ENCODE peak calls at places on chromosomes 11 and 22, in ten cellular contexts. L is PC-3, M is esophagus squamous epithelium, Z is psoas muscle, U is PC-9, Y is hepatocyte, N is breast epithelium, E is tibial artery, K is mesendoderm, V is left ventricle myocardium inferior. W is an unnamed sample.

GRCh38 chr11:116373107-116373506 is 399.7 kb downstream of the BUD13 start:
- DNase-seq in M (no peak), Y (no peak), L (no peak), N (no peak), U (no peak), V (no peak), Z (no peak), K (no peak), E (no peak), W (no peak)

GRCh38 chr11:132785878-132786277 is 746.4 kb downstream of the OPCML start:
- DNase-seq in Y (no peak), E (no peak), N (no peak), K (no peak), U (no peak), V (no peak), Z (no peak), L (no peak), M (no peak), W (no peak)

GRCh38 chr11:29449280-29450074 is 567.4 kb downstream of the KCNA4 start:
- DNase-seq in L (no peak), Y (no peak), N (no peak), Z (no peak), E (no peak), M (no peak), V (no peak), K (no peak), U (no peak), W (no peak)

GRCh38 chr11:108498046-108498815 is at the start of gene POGLUT3:
- DNase-seq in V (peak; percentile 63), E (peak; percentile 48), L (peak; percentile 67), M (no peak), N (no peak), K (peak; percentile 68), Y (peak; percentile 86), Z (peak; percentile 61), U (peak; percentile 61), W (peak; percentile 67)

GRCh38 chr11:128341280-128341679 is 246.1 kb downstream of the ETS1 start:
- DNase-seq in U (no peak), M (no peak), Y (no peak), K (no peak), E (no peak), N (no peak), V (no peak), L (peak; percentile 83), Z (no peak), W (no peak)

GRCh38 chr22:34429314-34429713 is 509.0 kb upstream of the LARGE1 start:
- DNase-seq in U (no peak), V (no peak), K (peak; percentile 16), Y (no peak), Z (no peak), E (no peak), L (peak; percentile 3), M (no peak), N (no peak), W (no peak)

GRCh38 chr11:65419460-65419772 is 3.2 kb upstream of the NEAT1 start:
- DNase-seq in M (no peak), Y (no peak), L (no peak), Z (peak; percentile 50), V (peak; percentile 31), U (no peak), E (peak; percentile 32), N (no peak), K (no peak), W (peak; percentile 51)

GRCh38 chr11:129324533-129325175 is 51.0 kb upstream of the BARX2 start:
- DNase-seq in U (no peak), M (no peak), E (peak; percentile 45), Z (peak; percentile 46), L (peak; percentile 88), Y (peak; percentile 68), N (peak; percentile 63), V (peak; percentile 33), K (no peak), W (no peak)

GRCh38 chr11:105181100-105181499 is 41.5 kb upstream of the CARD18 start:
- DNase-seq in M (no peak), V (no peak), Y (peak; percentile 32), E (no peak), N (no peak), L (peak; percentile 59), U (no peak), Z (no peak), K (no peak), W (no peak)

GRCh38 chr11:18772211-18772610 is 19.4 kb downstream of the PTPN5 start:
- DNase-seq in V (no peak), E (no peak), N (no peak), Z (no peak), K (no peak), Y (no peak), L (no peak), M (no peak), U (no peak), W (no peak)

GRCh38 chr11:73409431-73409830 is 33.2 kb downstream of the RELT start:
- DNase-seq in U (no peak), L (no peak), V (no peak), M (no peak), Y (no peak), K (no peak), E (no peak), Z (no peak), N (no peak), W (no peak)
- H3K36me3 ChIP-seq in U (no peaks in the 10 kb centered on the region), L (peaks cover 11% of the 10 kb centered on the region), V (peaks cover 38% of the 10 kb centered on the region), M (no peaks in the 10 kb centered on the region), Y (no peaks in the 10 kb centered on the region), K (peaks cover 2% of the 10 kb centered on the region), E (peaks cover 55% of the 10 kb centered on the region), Z (peaks cover 62% of the 10 kb centered on the region), N (no peaks in the 10 kb centered on the region), W (peaks cover 65% of the 10 kb centered on the region)

GRCh38 chr11:295351-296205 is 3.7 kb downstream of the IFITM5 start:
- DNase-seq in U (no peak), M (no peak), Y (no peak), E (peak; percentile 14), V (peak; percentile 12), L (no peak), K (no peak), Z (peak; percentile 10), N (no peak), W (peak; percentile 43)
- H3K36me3 ChIP-seq in U (no peaks in the 10 kb centered on the region), M (no peaks in the 10 kb centered on the region), Y (no peaks in the 10 kb centered on the region), E (peaks cover 38% of the 10 kb centered on the region), V (no peaks in the 10 kb centered on the region), L (no peaks in the 10 kb centered on the region), K (peaks cover 8% of the 10 kb centered on the region), Z (no peaks in the 10 kb centered on the region), N (no peaks in the 10 kb centered on the region), W (peaks cover 22% of the 10 kb centered on the region)

GRCh38 chr22:49796596-49797270 is 30.9 kb downstream of the BRD1 start:
- DNase-seq in N (no peak), K (no peak), Y (no peak), E (no peak), U (no peak), Z (no peak), L (no peak), M (no peak), V (no peak), W (no peak)

GRCh38 chr22:49793871-49794270 is 33.8 kb downstream of the BRD1 start:
- DNase-seq in M (no peak), E (no peak), L (no peak), Z (no peak), K (no peak), V (no peak), N (no peak), U (no peak), Y (no peak), W (no peak)

GRCh38 chr22:49797706-49798105 is 30.0 kb downstream of the BRD1 start:
- DNase-seq in M (no peak), U (no peak), L (no peak), K (no peak), E (no peak), Y (no peak), V (no peak), Z (no peak), N (no peak), W (no peak)

GRCh38 chr22:49793296-49793695 is 34.4 kb downstream of the BRD1 start:
- DNase-seq in N (no peak), M (no peak), E (no peak), U (no peak), V (no peak), Y (no peak), L (no peak), Z (no peak), K (no peak), W (no peak)

DNA sequence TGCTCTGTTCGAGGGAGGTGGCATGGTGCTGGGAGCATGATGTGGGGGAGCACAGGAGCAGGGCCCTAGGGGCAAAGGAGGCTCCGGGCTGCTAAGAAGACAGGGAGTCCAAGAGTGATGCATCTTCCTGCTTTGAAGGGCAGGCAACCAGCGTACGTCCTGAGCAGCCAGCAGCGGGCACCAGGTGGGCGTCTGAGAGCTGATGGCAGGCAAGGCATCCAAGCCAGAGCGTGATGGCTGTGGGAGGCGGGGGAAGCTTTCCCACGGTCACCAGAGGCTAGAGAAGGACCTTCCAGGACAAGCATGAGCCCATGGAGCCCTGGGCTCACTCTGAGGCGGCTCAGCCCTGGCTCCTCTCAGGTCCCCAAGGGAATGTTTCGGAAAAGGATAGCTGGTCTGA is 32.2 kb downstream of the BRD1 start:
- DNase-seq in M (no peak), Y (no peak), K (no peak), N (no peak), Z (no peak), E (no peak), V (no peak), U (no peak), L (no peak), W (no peak)
- H3K36me3 ChIP-seq in M (peaks cover 59% of the 10 kb centered on the region), Y (peaks cover 4% of the 10 kb centered on the region), K (peaks cover 25% of the 10 kb centered on the region), N (peaks cover 4% of the 10 kb centered on the region), Z (peaks cover 65% of the 10 kb centered on the region), E (peaks cover 90% of the 10 kb centered on the region), V (peaks cover 67% of the 10 kb centered on the region), U (peaks cover 42% of the 10 kb centered on the region), L (peaks cover 12% of the 10 kb centered on the region), W (peaks cover 86% of the 10 kb centered on the region)

GRCh38 chr22:32858957-32859356 is 57.5 kb downstream of the TIMP3 start:
- DNase-seq in E (no peak), U (no peak), V (no peak), N (no peak), M (no peak), L (no peak), Z (no peak), K (no peak), Y (no peak), W (no peak)

GRCh38 chr22:32858121-32858703 is 56.7 kb downstream of the TIMP3 start:
- DNase-seq in N (no peak), L (no peak), V (no peak), Z (no peak), Y (no peak), U (no peak), E (no peak), M (no peak), K (no peak), W (no peak)

GRCh38 chr22:32861330-32861729 is 59.8 kb downstream of the TIMP3 start:
- DNase-seq in M (no peak), Z (no peak), Y (no peak), N (no peak), V (no peak), L (no peak), E (no peak), K (no peak), U (no peak), W (no peak)

GRCh38 chr22:32862083-32862482 is 60.6 kb downstream of the TIMP3 start:
- DNase-seq in V (no peak), N (no peak), Y (no peak), U (no peak), M (no peak), K (no peak), E (no peak), Z (no peak), L (no peak), W (no peak)

DNA sequence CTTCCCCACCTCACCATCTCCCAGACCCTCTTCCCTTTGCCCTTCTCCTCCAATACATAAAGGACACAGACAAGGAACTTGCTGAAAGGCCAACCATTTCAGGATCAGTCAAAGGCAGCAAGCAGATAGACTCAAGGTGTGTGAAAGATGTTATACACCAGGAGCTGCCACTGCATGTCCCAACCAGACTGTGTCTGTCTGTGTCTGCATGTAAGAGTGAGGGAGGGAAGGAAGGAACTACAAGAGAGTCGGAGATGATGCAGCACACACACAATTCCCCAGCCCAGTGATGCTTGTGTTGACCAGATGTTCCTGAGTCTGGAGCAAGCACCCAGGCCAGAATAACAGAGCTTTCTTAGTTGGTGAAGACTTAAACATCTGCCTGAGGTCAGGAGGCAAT is 58.2 kb downstream of the TIMP3 start:
- DNase-seq in K (no peak), E (no peak), Y (no peak), U (no peak), L (no peak), Z (no peak), V (no peak), M (no peak), N (no peak), W (no peak)
- H3K36me3 ChIP-seq in K (no peaks in the 10 kb centered on the region), E (peaks cover 64% of the 10 kb centered on the region), Y (no peaks in the 10 kb centered on the region), U (peaks cover 59% of the 10 kb centered on the region), L (no peaks in the 10 kb centered on the region), Z (peaks cover 47% of the 10 kb centered on the region), V (peaks cover 77% of the 10 kb centered on the region), M (peaks cover 6% of the 10 kb centered on the region), N (no peaks in the 10 kb centered on the region), W (peaks cover 74% of the 10 kb centered on the region)